ENCODE peak calls at places on chromosome 9, in four cellular contexts. F is NCI-H1092 treated with DMSO at 0.1 percent for 48 hours, H is brain microvascular endothelial cell, Y is neural crest cell. O is an unnamed sample.

GRCh38 chr9:135810806-135811575 is 96.4 kb downstream of the CAMSAP1 start:
- DNase-seq in Y (no peak), F (no peak), H (no peak), O (no peak)

GRCh38 chr9:36125062-36125855 is 11.3 kb upstream of the GLIPR2 start:
- DNase-seq in H (no peak), Y (no peak), F (no peak), O (no peak)

GRCh38 chr9:36802171-36802920 is 229.7 kb downstream of the MELK start:
- DNase-seq in Y (no peak), H (peak; percentile 70), F (peak; percentile 84), O (no peak)

GRCh38 chr9:136587145-136587943 is 41.5 kb upstream of the NOTCH1 start:
- DNase-seq in H (peak; percentile 19), F (no peak), Y (peak; percentile 57), O (no peak)

GRCh38 chr9:137085918-137086530 is 761 bp upstream of the MAN1B1 start:
- DNase-seq in F (no peak), H (no peak), Y (no peak), O (no peak)

GRCh38 chr9:15357050-15357653 is 50.1 kb upstream of the TTC39B start:
- DNase-seq in H (no peak), Y (no peak), F (no peak), O (no peak)

GRCh38 chr9:3464033-3464638 is 61.7 kb downstream of the RFX3 start:
- DNase-seq in Y (no peak), H (no peak), F (no peak), O (no peak)

GRCh38 chr9:113998529-113999255 is 79.4 kb downstream of the AMBP start:
- DNase-seq in Y (no peak), F (peak; percentile 3), H (no peak), O (no peak)

GRCh38 chr9:75265525-75265972 is 177.2 kb downstream of the OSTF1 start:
- DNase-seq in F (peak; percentile 49), Y (peak; percentile 54), H (peak; percentile 53), O (peak; percentile 0)

GRCh38 chr9:14814229-14814628 is 91.7 kb upstream of the CER1 start:
- DNase-seq in F (no peak), H (no peak), Y (no peak), O (no peak)

GRCh38 chr9:132647355-132647754 is 22.4 kb downstream of the DDX31 start:
- DNase-seq in H (peak; percentile 99), F (no peak), Y (no peak), O (no peak)

GRCh38 chr9:26426732-26427131 is 465.9 kb downstream of the CAAP1 start:
- DNase-seq in H (no peak), Y (no peak), F (no peak), O (no peak)

GRCh38 chr9:113620377-113621161 is 157.0 kb downstream of the RGS3 start:
- DNase-seq in F (peak; percentile 65), H (peak; percentile 89), Y (no peak), O (peak; percentile 27)

GRCh38 chr9:33748633-33749304 is 46.6 kb upstream of the PRSS3 start:
- DNase-seq in Y (no peak), F (no peak), H (no peak), O (no peak)

GRCh38 chr9:107345327-107345726 is 62.2 kb downstream of the RAD23B start:
- DNase-seq in Y (no peak), F (no peak), H (peak; percentile 18), O (no peak)

GRCh38 chr9:93900971-93901861 is 53.9 kb downstream of the BARX1 start:
- DNase-seq in F (no peak), Y (no peak), H (no peak), O (no peak)

GRCh38 chr9:133558191-133559126 is 24.0 kb downstream of the ADAMTSL2 start:
- DNase-seq in Y (peak; percentile 39), H (peak; percentile 79), F (no peak), O (no peak)

GRCh38 chr9:116497081-116497480 is 190.0 kb upstream of the TRIM32 start:
- DNase-seq in H (no peak), F (no peak), Y (no peak), O (no peak)

GRCh38 chr9:106738109-106738508 is 124.9 kb upstream of the ZNF462 start:
- DNase-seq in H (no peak), F (no peak), Y (no peak), O (no peak)

GRCh38 chr9:133589454-133590227 is 19.5 kb downstream of the FAM163B start:
- DNase-seq in H (no peak), Y (no peak), F (no peak), O (no peak)

GRCh38 chr9:89319015-89319905 is 960 bp downstream of the SECISBP2 start:
- DNase-seq in F (no peak), H (no peak), Y (no peak), O (no peak)

GRCh38 chr9:16121168-16121567 is 568.3 kb downstream of the CCDC171 start:
- DNase-seq in H (no peak), F (no peak), Y (no peak), O (no peak)

GRCh38 chr9:99253772-99254431 is 31.8 kb downstream of the SEC61B start:
- DNase-seq in F (no peak), Y (no peak), H (no peak), O (no peak)

O was measured in DMS79 treated with DMSO at 0.1 percent for 48 hours.